ENCODE peak calls at places on chromosome 14, in five cellular contexts. J, T, R, Y and Z are unnamed samples.

GRCh38 chr14:81018714-81019512 is 63.5 kb downstream of the TSHR start:
- DNase-seq in R (no peak), J (no peak), Y (no peak), T (no peak), Z (no peak)

GRCh38 chr14:58299665-58300202 is 1.4 kb downstream of the ARID4A start:
- DNase-seq in Y (no peak), T (no peak), J (no peak), R (peak; percentile 12), Z (peak; percentile 34)

GRCh38 chr14:38384746-38385145 is 128.9 kb upstream of the CLEC14A start:
- DNase-seq in R (no peak), T (no peak), J (no peak), Y (no peak), Z (no peak)

GRCh38 chr14:61575751-61576150 is 119.6 kb upstream of the HIF1A start:
- DNase-seq in T (no peak), Y (no peak), R (no peak), J (no peak), Z (no peak)

GRCh38 chr14:67411820-67412421 is at the start of gene PLEK2:
- DNase-seq in R (no peak), Y (peak; percentile 30), J (no peak), T (no peak), Z (no peak)

GRCh38 chr14:94752575-94752974 is 17.3 kb downstream of the GSC start:
- DNase-seq in Y (no peak), T (no peak), J (no peak), R (no peak), Z (no peak)

GRCh38 chr14:103718572-103718971 is 3.0 kb downstream of the ZFYVE21 start:
- DNase-seq in T (no peak), J (no peak), R (no peak), Y (no peak), Z (no peak)

GRCh38 chr14:79333198-79333546 is 878.1 kb downstream of the DIO2 start:
- DNase-seq in T (no peak), R (no peak), J (no peak), Y (no peak), Z (no peak)

GRCh38 chr14:100654814-100655795 is 67.9 kb upstream of the BEGAIN start:
- DNase-seq in Y (no peak), R (peak; percentile 11), T (no peak), J (peak; percentile 32), Z (peak; percentile 40)

GRCh38 chr14:89240414-89240813 is 176.6 kb downstream of the FOXN3 start:
- DNase-seq in J (no peak), Y (no peak), T (no peak), R (no peak), Z (no peak)

GRCh38 chr14:89702151-89702936 is 252.2 kb downstream of the EFCAB11 start:
- DNase-seq in Y (no peak), J (peak; percentile 78), R (no peak), T (no peak), Z (peak; percentile 34)

GRCh38 chr14:61927521-61927920 is 165.3 kb downstream of the SNAPC1 start:
- DNase-seq in T (no peak), J (no peak), R (no peak), Y (no peak), Z (no peak)

GRCh38 chr14:24079521-24080141 is 8.3 kb downstream of the CPNE6 start:
- DNase-seq in J (no peak), R (no peak), T (no peak), Y (no peak), Z (peak; percentile 96)

GRCh38 chr14:36805116-36805515 is 143.5 kb downstream of the PAX9 start:
- DNase-seq in Y (no peak), R (no peak), T (no peak), J (no peak), Z (no peak)

GRCh38 chr14:98227000-98227726 is 1044.8 kb downstream of the BCL11B start:
- DNase-seq in Y (no peak), R (no peak), J (no peak), T (no peak), Z (no peak)